ENCODE peak calls at places on chromosomes 3 and 15, in five cellular contexts. Z is cardiac muscle cell, B is fibroblast of the aortic adventitia, C is pancreas, T is colonic mucosa. X is an unnamed sample.

GRCh38 chr3:21256932-21257331 is 494.1 kb downstream of the ZNF385D start:
- DNase-seq in Z (peak), B (peak), C (no peak), T (no peak), X (no peak)

GRCh38 chr3:114650808-114651207 is 357.0 kb downstream of the TIGIT start:
- DNase-seq in Z (no peak), B (peak), C (no peak), T (no peak), X (peak)

GRCh38 chr3:123346041-123346440 is 102.8 kb downstream of the ADCY5 start:
- DNase-seq in Z (no peak), B (no peak), C (peak), T (no peak), X (no peak)

GRCh38 chr15:74192751-74193150 is 9.8 kb downstream of the STRA6 start:
- DNase-seq in Z (no peak), B (no peak), C (no peak), T (no peak), X (no peak)

GRCh38 chr15:63953524-63953923 is 92.8 kb downstream of the DAPK2 start:
- DNase-seq in Z (no peak), B (no peak), C (no peak), T (no peak), X (no peak)

GRCh38 chr15:88888719-88889118 is 6.6 kb downstream of the HAPLN3 start:
- DNase-seq in Z (no peak), B (no peak), C (no peak), T (no peak), X (no peak)

GRCh38 chr3:46682974-46683373 is 10.5 kb downstream of the ALS2CL start:
- DNase-seq in Z (no peak), B (no peak), C (no peak), T (no peak), X (no peak)

GRCh38 chr3:57227930-57228733 is 603 bp downstream of the APPL1 start:
- DNase-seq in Z (peak), B (peak), C (peak), T (peak), X (peak)

GRCh38 chr3:41265823-41266273 is 66.5 kb downstream of the CTNNB1 start:
- DNase-seq in Z (peak), B (peak), C (no peak), T (no peak), X (peak)

GRCh38 chr3:124768812-124769211 is 38.6 kb downstream of the UMPS start:
- DNase-seq in Z (no peak), B (no peak), C (peak), T (peak), X (no peak)

GRCh38 chr3:144175644-144176425 is 204.2 kb downstream of the DIPK2A start:
- DNase-seq in Z (no peak), B (no peak), C (no peak), T (no peak), X (no peak)

GRCh38 chr15:52529289-52529929 is 729 bp upstream of the MYO5A start:
- DNase-seq in Z (no peak), B (no peak), C (no peak), T (peak), X (no peak)

GRCh38 chr3:129441782-129442181 is 1.8 kb downstream of the IFT122 start:
- DNase-seq in Z (peak), B (peak), C (no peak), T (no peak), X (peak)
- H3K4me3 ChIP-seq in Z (no peak), B (peak), C (no peak), T (no peak), X (peak)

DNA sequence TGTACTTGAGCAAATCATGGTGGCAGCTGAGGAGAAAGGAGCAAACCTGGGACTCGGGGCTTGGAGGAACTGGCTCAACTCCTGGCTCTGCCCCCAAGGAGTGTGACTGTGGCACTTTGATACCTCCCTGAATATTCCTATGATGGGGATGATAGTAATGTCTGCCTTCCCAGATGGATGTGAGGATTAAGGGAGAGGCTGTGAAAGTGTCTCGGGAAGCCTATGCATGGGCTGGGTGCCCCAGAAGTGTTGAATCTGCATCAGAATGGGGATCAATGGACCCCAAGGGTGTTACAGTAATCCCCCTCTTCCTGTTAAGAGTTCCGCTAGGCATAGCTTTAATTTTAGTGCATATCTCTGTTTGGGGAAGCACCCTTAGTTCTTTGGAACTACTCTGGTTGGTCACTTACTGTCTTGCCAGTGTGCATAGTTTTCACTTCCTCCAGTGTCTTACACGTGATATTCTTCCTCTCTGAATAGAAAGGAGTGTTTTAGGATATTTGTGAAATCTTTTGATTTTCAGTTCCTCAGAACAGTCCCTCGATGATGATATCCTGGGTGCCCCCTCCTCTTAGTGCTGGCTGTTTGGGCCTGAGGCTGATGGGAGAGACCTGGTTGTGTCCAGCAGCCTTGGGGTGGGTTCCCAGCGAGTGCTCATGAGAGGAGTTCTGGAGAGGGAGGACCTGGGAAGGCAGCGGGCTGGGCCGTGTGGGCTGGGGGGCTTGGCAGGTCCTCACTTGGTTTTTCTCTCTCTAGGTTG is 97.5 kb downstream of the CHDH start:
- DNase-seq in Z (no peak), B (no peak), C (no peak), T (no peak), X (no peak)
- H3K4me3 ChIP-seq in Z (no peak), B (no peak), C (no peak), T (no peak), X (no peak)

GRCh38 chr3:194138732-194139084 is 2.8 kb downstream of the HES1 start:
- DNase-seq in Z (peak), B (peak), C (no peak), T (no peak), X (peak)
- H3K4me3 ChIP-seq in Z (peak), B (no peak), C (no peak), T (peak), X (peak)

DNA sequence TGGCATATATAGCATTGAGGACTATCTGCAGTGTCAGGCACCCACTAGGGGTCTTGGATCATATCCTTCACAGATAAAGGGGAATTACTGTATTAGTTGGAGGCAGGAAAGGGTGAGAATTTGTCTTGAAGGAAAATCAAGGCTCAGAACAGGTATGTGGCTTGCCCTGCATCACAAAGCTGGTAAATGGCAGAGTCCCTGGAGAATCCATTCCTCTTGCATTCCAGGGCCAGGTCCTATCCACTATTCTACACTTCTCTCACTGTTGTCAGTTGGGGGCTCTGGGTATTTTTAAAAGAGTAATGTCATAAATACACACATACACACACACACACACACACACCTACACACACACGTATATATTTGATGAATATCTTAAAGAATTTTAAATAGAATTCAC is 19.8 kb upstream of the FGF12 start:
- DNase-seq in Z (no peak), B (no peak), C (no peak), T (no peak), X (no peak)
- H3K4me3 ChIP-seq in Z (no peak), B (no peak), C (no peak), T (no peak), X (no peak)

GRCh38 chr15:37872661-37873060 is 61.8 kb upstream of the TMCO5A start:
- DNase-seq in Z (no peak), B (no peak), C (no peak), T (no peak), X (peak)

GRCh38 chr15:37876900-37877299 is 57.5 kb upstream of the TMCO5A start:
- DNase-seq in Z (no peak), B (no peak), C (no peak), T (no peak), X (no peak)

GRCh38 chr15:37877851-37878577 is 56.4 kb upstream of the TMCO5A start:
- DNase-seq in Z (peak), B (peak), C (no peak), T (no peak), X (peak)

GRCh38 chr15:37873336-37873735 is 61.1 kb upstream of the TMCO5A start:
- DNase-seq in Z (peak), B (peak), C (no peak), T (no peak), X (peak)
- H3K4me3 ChIP-seq in Z (no peak), B (no peak), C (no peak), T (no peak), X (no peak)

X was measured in AG10803.